ENCODE peak calls at places on chromosome 1, in seven cellular contexts. L is SK-N-SH, A is GM12878, Z is H1, F is K562, Q is HCT116, U is HepG2. H is an unnamed sample.

GRCh38 chr1:174875306-174875705 is 124.4 kb upstream of the CACYBP start:
- DNase-seq in L (no peak), A (no peak), Z (no peak), F (no peak), Q (no peak), U (peak), H (no peak)

GRCh38 chr1:218517507-218517906 is 172.4 kb downstream of the TGFB2 start:
- DNase-seq in L (peak), A (no peak), Z (no peak), F (no peak), Q (no peak), U (no peak), H (no peak)

GRCh38 chr1:186775031-186775430 is 53.7 kb upstream of the PLA2G4A start:
- DNase-seq in L (no peak), A (no peak), Z (no peak), F (no peak), Q (no peak), U (no peak), H (no peak)

GRCh38 chr1:200979574-200980451 is 43.7 kb downstream of the KIF21B start:
- DNase-seq in L (peak), A (no peak), Z (peak), F (peak), Q (peak), U (peak), H (peak)

GRCh38 chr1:150925080-150925479 is 1.1 kb upstream of the SETDB1 start:
- DNase-seq in L (no peak), A (no peak), Z (no peak), F (no peak), Q (no peak), U (no peak), H (peak)

GRCh38 chr1:240516069-240516468 is 95.9 kb downstream of the GREM2 start:
- DNase-seq in L (no peak), A (no peak), Z (no peak), F (no peak), Q (no peak), U (no peak), H (no peak)

GRCh38 chr1:22709891-22710687 is 550 bp upstream of the EPHB2 start:
- DNase-seq in L (peak), A (no peak), Z (peak), F (no peak), Q (no peak), U (no peak), H (no peak)

GRCh38 chr1:84632975-84633427 is 57.3 kb downstream of the SSX2IP start:
- DNase-seq in L (no peak), A (no peak), Z (no peak), F (no peak), Q (peak), U (no peak), H (no peak)

GRCh38 chr1:10909697-10910489 is 102.6 kb upstream of the TARDBP start:
- DNase-seq in L (peak), A (no peak), Z (peak), F (peak), Q (no peak), U (peak), H (no peak)

GRCh38 chr1:6498576-6499111 is 7.2 kb upstream of the PLEKHG5 start:
- DNase-seq in L (peak), A (no peak), Z (no peak), F (no peak), Q (no peak), U (no peak), H (no peak)
- TF ChIP-seq YY1 in L (no peak), A (no peak), Z (no peak), F (no peak), Q (no peak), U (no peak), H (no peak)

GRCh38 chr1:65276197-65276884 is 33.0 kb upstream of the DNAJC6 start:
- DNase-seq in L (no peak), A (no peak), Z (no peak), F (no peak), Q (no peak), U (no peak), H (no peak)

GRCh38 chr1:65281846-65282245 is 27.5 kb upstream of the DNAJC6 start:
- DNase-seq in L (no peak), A (no peak), Z (no peak), F (no peak), Q (no peak), U (no peak), H (no peak)

GRCh38 chr1:65277605-65278343 is 31.6 kb upstream of the DNAJC6 start:
- DNase-seq in L (no peak), A (no peak), Z (no peak), F (no peak), Q (no peak), U (no peak), H (no peak)

GRCh38 chr1:65278344-65279091 is 30.8 kb upstream of the DNAJC6 start:
- DNase-seq in L (peak), A (no peak), Z (no peak), F (no peak), Q (no peak), U (no peak), H (no peak)

GRCh38 chr1:65279092-65279448 is 30.3 kb upstream of the DNAJC6 start:
- DNase-seq in L (peak), A (no peak), Z (no peak), F (no peak), Q (no peak), U (no peak), H (no peak)
- H3K4me3 ChIP-seq in L (no peak), A (no peak), Z (peak), F (no peak), Q (no peak), U (no peak), H (no peak)

GRCh38 chr1:35573198-35573775 is at the start of gene TFAP2E:
- DNase-seq in L (peak), A (no peak), Z (peak), F (no peak), Q (peak), U (no peak), H (no peak)

GRCh38 chr1:35576061-35576765 is 3.1 kb downstream of the TFAP2E start:
- DNase-seq in L (no peak), A (no peak), Z (no peak), F (no peak), Q (no peak), U (no peak), H (no peak)

GRCh38 chr1:35575401-35575958 is 2.4 kb downstream of the TFAP2E start:
- DNase-seq in L (no peak), A (no peak), Z (no peak), F (no peak), Q (no peak), U (peak), H (no peak)

GRCh38 chr1:35577071-35577998 is 4.2 kb downstream of the TFAP2E start:
- DNase-seq in L (no peak), A (peak), Z (peak), F (no peak), Q (no peak), U (no peak), H (no peak)

GRCh38 chr1:35574655-35575400 is 1.7 kb downstream of the TFAP2E start:
- DNase-seq in L (peak), A (no peak), Z (peak), F (no peak), Q (no peak), U (no peak), H (no peak)
- TF ChIP-seq YY1 in L (no peak), A (no peak), Z (no peak), F (no peak), Q (no peak), U (no peak), H (no peak)

GRCh38 chr1:35573776-35574654 is 901 bp downstream of the TFAP2E start:
- DNase-seq in L (no peak), A (no peak), Z (peak), F (no peak), Q (no peak), U (no peak), H (no peak)
- H3K4me3 ChIP-seq in L (no peak), A (no peak), Z (peak), F (no peak), Q (peak), U (peak), H (peak)